ENCODE peak calls at places on chromosomes 5 and 9, in six cellular contexts. One of them, this sample, is unnamed.

GRCh38 chr5:153467546-153467945 is 22.9 kb upstream of the GRIA1 start:
- DNase-seq in IMR-90: no peak
- DNase-seq in CD4-positive, CD25-positive, alpha-beta regulatory T cell: no peak
- DNase-seq in GM23248: no peak
- DNase-seq in CD8-positive, alpha-beta memory T cell: no peak
- DNase-seq in prostate gland: no peak
- DNase-seq in this sample: no peak

GRCh38 chr9:3525836-3526165 is at the start of gene RFX3:
- DNase-seq in GM23248: peak
- DNase-seq in CD4-positive, CD25-positive, alpha-beta regulatory T cell: peak
- DNase-seq in CD8-positive, alpha-beta memory T cell: peak
- DNase-seq in IMR-90: peak
- DNase-seq in prostate gland: peak
- DNase-seq in this sample: peak

GRCh38 chr9:36748322-36748899 is 175.7 kb downstream of the MELK start:
- DNase-seq in GM23248: peak
- DNase-seq in CD8-positive, alpha-beta memory T cell: no peak
- DNase-seq in CD4-positive, CD25-positive, alpha-beta regulatory T cell: peak
- DNase-seq in prostate gland: no peak
- DNase-seq in IMR-90: peak
- DNase-seq in this sample: no peak

GRCh38 chr5:34496258-34496657 is 159.9 kb upstream of the RAI14 start:
- DNase-seq in IMR-90: no peak
- DNase-seq in CD4-positive, CD25-positive, alpha-beta regulatory T cell: no peak
- DNase-seq in CD8-positive, alpha-beta memory T cell: no peak
- DNase-seq in prostate gland: no peak
- DNase-seq in GM23248: peak
- DNase-seq in this sample: no peak

GRCh38 chr5:68894673-68895072 is 199.1 kb upstream of the SLC30A5 start:
- DNase-seq in CD4-positive, CD25-positive, alpha-beta regulatory T cell: peak
- DNase-seq in CD8-positive, alpha-beta memory T cell: no peak
- DNase-seq in prostate gland: no peak
- DNase-seq in IMR-90: no peak
- DNase-seq in GM23248: no peak
- DNase-seq in this sample: no peak

GRCh38 chr5:83844320-83845068 is 123.8 kb upstream of the HAPLN1 start:
- DNase-seq in prostate gland: no peak
- DNase-seq in CD4-positive, CD25-positive, alpha-beta regulatory T cell: peak
- DNase-seq in GM23248: peak
- DNase-seq in IMR-90: peak
- DNase-seq in CD8-positive, alpha-beta memory T cell: no peak
- DNase-seq in this sample: no peak

GRCh38 chr5:10201223-10201868 is 48.3 kb downstream of the ATPSCKMT start:
- DNase-seq in GM23248: no peak
- DNase-seq in IMR-90: peak
- DNase-seq in CD4-positive, CD25-positive, alpha-beta regulatory T cell: no peak
- DNase-seq in prostate gland: no peak
- DNase-seq in CD8-positive, alpha-beta memory T cell: no peak
- DNase-seq in this sample: no peak

GRCh38 chr5:91419571-91420537 is 36.7 kb upstream of the ARRDC3 start:
- DNase-seq in CD8-positive, alpha-beta memory T cell: peak
- DNase-seq in GM23248: peak
- DNase-seq in IMR-90: peak
- DNase-seq in CD4-positive, CD25-positive, alpha-beta regulatory T cell: peak
- DNase-seq in prostate gland: peak
- DNase-seq in this sample: peak

GRCh38 chr9:74277532-74277931 is 219.6 kb upstream of the RORB start:
- DNase-seq in CD4-positive, CD25-positive, alpha-beta regulatory T cell: peak
- DNase-seq in CD8-positive, alpha-beta memory T cell: no peak
- DNase-seq in IMR-90: no peak
- DNase-seq in GM23248: no peak
- DNase-seq in prostate gland: no peak
- DNase-seq in this sample: peak

GRCh38 chr5:51278458-51279049 is 104.7 kb upstream of the ISL1 start:
- DNase-seq in IMR-90: no peak
- DNase-seq in CD4-positive, CD25-positive, alpha-beta regulatory T cell: no peak
- DNase-seq in prostate gland: no peak
- DNase-seq in CD8-positive, alpha-beta memory T cell: no peak
- DNase-seq in GM23248: no peak
- DNase-seq in this sample: no peak

GRCh38 chr5:10705736-10706135 is 55.3 kb downstream of the DAP start:
- DNase-seq in GM23248: peak
- DNase-seq in prostate gland: no peak
- DNase-seq in IMR-90: peak
- DNase-seq in CD4-positive, CD25-positive, alpha-beta regulatory T cell: no peak
- DNase-seq in CD8-positive, alpha-beta memory T cell: no peak
- DNase-seq in this sample: no peak

GRCh38 chr9:79578891-79579290 is 7.1 kb downstream of the TLE4 start:
- DNase-seq in CD8-positive, alpha-beta memory T cell: no peak
- DNase-seq in CD4-positive, CD25-positive, alpha-beta regulatory T cell: no peak
- DNase-seq in GM23248: peak
- DNase-seq in prostate gland: no peak
- DNase-seq in IMR-90: no peak
- DNase-seq in this sample: no peak
- H3K4me3 ChIP-seq in CD8-positive, alpha-beta memory T cell: no peak
- H3K4me3 ChIP-seq in CD4-positive, CD25-positive, alpha-beta regulatory T cell: no peak
- H3K4me3 ChIP-seq in GM23248: no peak
- H3K4me3 ChIP-seq in prostate gland: no peak
- H3K4me3 ChIP-seq in IMR-90: no peak
- H3K4me3 ChIP-seq in this sample: no peak

DNA sequence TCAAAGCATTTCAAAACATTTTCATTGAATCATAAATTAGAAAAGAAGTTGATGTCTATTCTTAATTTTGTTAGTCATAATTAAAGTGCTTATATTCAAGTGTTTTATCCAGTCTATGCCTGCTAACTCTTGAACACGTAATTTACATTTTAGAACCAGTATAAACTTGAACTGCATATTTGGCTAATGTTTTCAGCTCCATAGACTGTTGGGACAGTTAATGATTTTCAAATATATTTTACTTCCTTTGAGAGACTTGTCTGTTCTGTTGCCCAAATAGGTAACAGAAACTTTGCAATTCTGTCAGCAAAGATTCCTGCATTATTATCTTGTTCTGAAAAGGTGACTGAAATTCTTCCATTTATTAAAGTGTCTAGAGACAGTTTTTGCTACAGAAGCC is 7.8 kb downstream of the ITGA2 start:
- DNase-seq in CD8-positive, alpha-beta memory T cell: no peak
- DNase-seq in prostate gland: no peak
- DNase-seq in GM23248: no peak
- DNase-seq in CD4-positive, CD25-positive, alpha-beta regulatory T cell: no peak
- DNase-seq in IMR-90: no peak
- DNase-seq in this sample: no peak
- H3K27ac ChIP-seq in CD8-positive, alpha-beta memory T cell: no peak
- H3K27ac ChIP-seq in prostate gland: no peak
- H3K27ac ChIP-seq in GM23248: peak
- H3K27ac ChIP-seq in CD4-positive, CD25-positive, alpha-beta regulatory T cell: no peak
- H3K27ac ChIP-seq in IMR-90: no peak
- H3K27ac ChIP-seq in this sample: no peak

DNA sequence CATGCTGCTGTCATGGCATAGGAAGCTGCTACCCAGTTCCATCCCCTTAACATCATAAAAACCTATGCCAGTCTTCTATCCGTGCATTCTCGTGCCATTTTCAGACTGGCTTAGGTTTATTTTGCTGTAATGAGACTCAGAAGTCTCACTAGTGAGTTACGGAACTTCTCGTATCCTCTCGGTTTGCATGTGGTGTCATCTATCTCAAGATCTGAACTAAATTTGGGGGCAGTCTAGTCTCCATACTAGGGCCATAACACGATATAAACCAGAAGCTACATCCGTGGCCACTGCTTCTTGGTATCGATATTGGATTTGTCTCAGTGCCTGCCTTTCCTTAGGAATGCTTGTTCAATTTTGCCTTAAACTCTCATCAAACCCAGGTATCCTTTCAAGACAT is 771.2 kb upstream of the CDH10 start:
- DNase-seq in IMR-90: no peak
- DNase-seq in CD4-positive, CD25-positive, alpha-beta regulatory T cell: no peak
- DNase-seq in prostate gland: no peak
- DNase-seq in GM23248: no peak
- DNase-seq in CD8-positive, alpha-beta memory T cell: no peak
- DNase-seq in this sample: no peak
- H3K4me3 ChIP-seq in IMR-90: no peak
- H3K4me3 ChIP-seq in CD4-positive, CD25-positive, alpha-beta regulatory T cell: no peak
- H3K4me3 ChIP-seq in prostate gland: no peak
- H3K4me3 ChIP-seq in GM23248: no peak
- H3K4me3 ChIP-seq in CD8-positive, alpha-beta memory T cell: no peak
- H3K4me3 ChIP-seq in this sample: no peak

GRCh38 chr9:87708989-87709706 is 16.8 kb upstream of the CTSL start:
- DNase-seq in CD4-positive, CD25-positive, alpha-beta regulatory T cell: peak
- DNase-seq in GM23248: no peak
- DNase-seq in prostate gland: no peak
- DNase-seq in IMR-90: no peak
- DNase-seq in CD8-positive, alpha-beta memory T cell: no peak
- DNase-seq in this sample: no peak
- H3K27ac ChIP-seq in CD4-positive, CD25-positive, alpha-beta regulatory T cell: no peak
- H3K27ac ChIP-seq in GM23248: no peak
- H3K27ac ChIP-seq in prostate gland: no peak
- H3K27ac ChIP-seq in IMR-90: no peak
- H3K27ac ChIP-seq in CD8-positive, alpha-beta memory T cell: no peak
- H3K27ac ChIP-seq in this sample: no peak

GRCh38 chr9:132770775-132771310 is 100.6 kb downstream of the GTF3C4 start:
- DNase-seq in IMR-90: no peak
- DNase-seq in CD8-positive, alpha-beta memory T cell: no peak
- DNase-seq in CD4-positive, CD25-positive, alpha-beta regulatory T cell: no peak
- DNase-seq in prostate gland: no peak
- DNase-seq in GM23248: no peak
- DNase-seq in this sample: no peak
- H3K4me3 ChIP-seq in IMR-90: peak
- H3K4me3 ChIP-seq in CD8-positive, alpha-beta memory T cell: peak
- H3K4me3 ChIP-seq in CD4-positive, CD25-positive, alpha-beta regulatory T cell: no peak
- H3K4me3 ChIP-seq in prostate gland: peak
- H3K4me3 ChIP-seq in GM23248: peak
- H3K4me3 ChIP-seq in this sample: peak

GRCh38 chr5:115297043-115297442 is 589 bp upstream of the CCDC112 start:
- DNase-seq in IMR-90: no peak
- DNase-seq in CD8-positive, alpha-beta memory T cell: no peak
- DNase-seq in prostate gland: no peak
- DNase-seq in CD4-positive, CD25-positive, alpha-beta regulatory T cell: no peak
- DNase-seq in GM23248: peak
- DNase-seq in this sample: no peak
- H3K27ac ChIP-seq in IMR-90: no peak
- H3K27ac ChIP-seq in CD8-positive, alpha-beta memory T cell: no peak
- H3K27ac ChIP-seq in prostate gland: no peak
- H3K27ac ChIP-seq in CD4-positive, CD25-positive, alpha-beta regulatory T cell: no peak
- H3K27ac ChIP-seq in GM23248: no peak
- H3K27ac ChIP-seq in this sample: no peak

GRCh38 chr5:14768838-14769365 is 102.7 kb downstream of the ANKH start:
- DNase-seq in GM23248: no peak
- DNase-seq in CD8-positive, alpha-beta memory T cell: no peak
- DNase-seq in IMR-90: no peak
- DNase-seq in prostate gland: no peak
- DNase-seq in CD4-positive, CD25-positive, alpha-beta regulatory T cell: no peak
- DNase-seq in this sample: no peak

GRCh38 chr5:14766591-14766990 is 102.1 kb downstream of the OTULIN start:
- DNase-seq in CD8-positive, alpha-beta memory T cell: no peak
- DNase-seq in IMR-90: no peak
- DNase-seq in GM23248: no peak
- DNase-seq in prostate gland: no peak
- DNase-seq in CD4-positive, CD25-positive, alpha-beta regulatory T cell: no peak
- DNase-seq in this sample: no peak

GRCh38 chr5:14771195-14771594 is 100.4 kb downstream of the ANKH start:
- DNase-seq in CD8-positive, alpha-beta memory T cell: no peak
- DNase-seq in prostate gland: no peak
- DNase-seq in GM23248: no peak
- DNase-seq in IMR-90: no peak
- DNase-seq in CD4-positive, CD25-positive, alpha-beta regulatory T cell: no peak
- DNase-seq in this sample: no peak

GRCh38 chr5:14771972-14772371 is 99.6 kb downstream of the ANKH start:
- DNase-seq in IMR-90: no peak
- DNase-seq in prostate gland: no peak
- DNase-seq in GM23248: no peak
- DNase-seq in CD8-positive, alpha-beta memory T cell: no peak
- DNase-seq in CD4-positive, CD25-positive, alpha-beta regulatory T cell: no peak
- DNase-seq in this sample: no peak

DNA sequence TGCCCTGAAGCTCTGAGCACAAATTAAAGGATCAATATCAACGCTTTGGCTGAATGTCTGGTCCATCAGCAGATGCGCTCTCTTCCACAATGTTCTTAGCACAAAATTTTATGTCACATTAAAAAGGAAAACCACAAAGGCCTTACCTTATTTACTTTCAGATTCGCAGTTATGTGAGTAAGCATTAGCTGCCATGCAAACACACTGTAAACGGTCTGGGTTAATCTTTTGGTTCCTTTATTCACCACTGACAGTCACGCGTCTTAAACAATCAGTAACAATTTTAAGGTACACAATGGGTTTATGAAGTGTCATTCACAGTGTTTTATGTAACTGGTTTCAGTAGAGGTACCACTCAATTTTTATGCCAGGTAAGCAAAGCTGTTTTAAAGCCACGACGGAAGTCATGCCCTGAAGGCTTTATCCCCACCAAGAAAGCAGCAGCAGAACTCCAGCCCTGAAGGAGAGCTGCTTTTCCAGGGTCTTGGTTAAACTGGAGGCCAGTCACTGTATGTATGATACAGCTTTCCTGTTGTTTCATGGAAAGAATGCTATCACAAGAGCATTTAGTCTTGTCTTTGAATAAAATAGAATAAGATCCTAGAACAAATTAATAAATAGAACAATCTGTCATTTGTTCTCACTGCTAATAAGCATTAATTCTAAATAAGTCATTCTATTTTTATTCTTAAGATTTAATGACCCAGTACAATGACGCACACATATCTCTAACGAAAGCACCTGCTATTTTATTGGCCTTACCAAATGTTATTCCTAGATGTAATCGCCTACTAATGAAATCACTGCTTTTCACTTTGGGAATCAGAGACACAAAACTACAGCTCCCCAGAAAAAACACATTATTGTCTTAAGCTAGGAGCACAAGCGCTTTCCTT is 103.4 kb downstream of the ANKH start:
- DNase-seq in prostate gland: no peak
- DNase-seq in CD4-positive, CD25-positive, alpha-beta regulatory T cell: peak
- DNase-seq in CD8-positive, alpha-beta memory T cell: no peak
- DNase-seq in GM23248: no peak
- DNase-seq in IMR-90: no peak
- DNase-seq in this sample: no peak
- H3K4me3 ChIP-seq in prostate gland: no peak
- H3K4me3 ChIP-seq in CD4-positive, CD25-positive, alpha-beta regulatory T cell: peak
- H3K4me3 ChIP-seq in CD8-positive, alpha-beta memory T cell: no peak
- H3K4me3 ChIP-seq in GM23248: no peak
- H3K4me3 ChIP-seq in IMR-90: no peak
- H3K4me3 ChIP-seq in this sample: no peak

This sample was measured in CD8-positive, alpha-beta T cell.